ENCODE peak calls at places on chromosome 15, in five cellular contexts. B is RPMI7951; Y is cardiac fibroblast; W is activated CD8-positive, alpha-beta memory T cell treated with anti-CD3 and anti-CD28 coated beads for 1 hour; H is iPS-NIHi11. M is an unnamed sample.

GRCh38 chr15:92429378-92430066 is 35.8 kb downstream of the ST8SIA2 start:
- DNase-seq in W (no peak), B (peak), Y (peak), H (peak), M (no peak)

GRCh38 chr15:60003243-60004018 is 680 bp upstream of the FOXB1 start:
- DNase-seq in B (no peak), W (no peak), Y (no peak), H (no peak), M (no peak)

GRCh38 chr15:58260911-58261267 is 122.7 kb downstream of the AQP9 start:
- DNase-seq in B (peak), Y (peak), H (no peak), W (no peak), M (no peak)

GRCh38 chr15:40420793-40421192 is 15.2 kb downstream of the IVD start:
- DNase-seq in H (no peak), W (no peak), Y (no peak), B (no peak), M (no peak)

GRCh38 chr15:51888593-51889195 is 59.2 kb downstream of the TMOD3 start:
- DNase-seq in B (peak), W (no peak), H (peak), Y (peak), M (peak)

GRCh38 chr15:60972866-60973265 is 256.2 kb downstream of the RORA start:
- DNase-seq in Y (peak), W (no peak), B (peak), H (no peak), M (peak)

GRCh38 chr15:52098328-52098727 is 14.2 kb downstream of the BCL2L10 start:
- DNase-seq in H (no peak), W (no peak), Y (peak), B (no peak), M (peak)

GRCh38 chr15:28911295-28911979 is 25.7 kb downstream of the APBA2 start:
- DNase-seq in W (no peak), H (no peak), Y (no peak), B (no peak), M (no peak)

GRCh38 chr15:60660290-60661051 is 181.5 kb upstream of the ICE2 start:
- DNase-seq in H (no peak), Y (peak), B (peak), W (no peak), M (peak)

GRCh38 chr15:61935493-61935892 is 124.8 kb downstream of the VPS13C start:
- DNase-seq in W (no peak), Y (no peak), B (no peak), H (no peak), M (no peak)

GRCh38 chr15:99326235-99326634 is 75.0 kb downstream of the LRRC28 start:
- DNase-seq in H (no peak), W (no peak), B (no peak), Y (no peak), M (no peak)

GRCh38 chr15:51030649-51031316 is 63.9 kb downstream of the TNFAIP8L3 start:
- DNase-seq in H (no peak), B (peak), Y (peak), W (no peak), M (peak)

GRCh38 chr15:60945196-60945595 is 283.9 kb downstream of the RORA start:
- DNase-seq in Y (peak), W (no peak), B (peak), H (no peak), M (no peak)

GRCh38 chr15:92650256-92650655 is 5.3 kb downstream of the FAM174B start:
- DNase-seq in Y (peak), H (no peak), W (no peak), B (peak), M (no peak)

GRCh38 chr15:66899555-66900350 is 165.6 kb upstream of the SMAD3 start:
- DNase-seq in B (peak), W (no peak), Y (no peak), H (no peak), M (peak)

GRCh38 chr15:74505837-74506514 is 35.0 kb upstream of the ARID3B start:
- DNase-seq in B (peak), H (no peak), W (no peak), Y (peak), M (peak)

GRCh38 chr15:37490707-37491106 is 390.4 kb upstream of the MEIS2 start:
- DNase-seq in H (no peak), Y (no peak), B (no peak), W (no peak), M (no peak)

GRCh38 chr15:80309769-80310384 is 57.9 kb upstream of the CTXND1 start:
- DNase-seq in W (no peak), H (peak), Y (peak), B (peak), M (peak)

GRCh38 chr15:87981969-87982368 is 274.6 kb downstream of the NTRK3 start:
- DNase-seq in H (no peak), B (no peak), Y (no peak), W (no peak), M (no peak)

GRCh38 chr15:99408236-99409096 is 157.2 kb downstream of the LRRC28 start:
- DNase-seq in H (no peak), B (peak), Y (peak), W (no peak), M (no peak)

GRCh38 chr15:40782609-40783227 is 12.9 kb downstream of the C15orf62 start:
- DNase-seq in B (peak), H (peak), Y (no peak), W (peak), M (peak)

GRCh38 chr15:49082960-49083359 is 36.7 kb upstream of the SECISBP2L start:
- DNase-seq in B (peak), W (no peak), Y (peak), H (no peak), M (peak)

GRCh38 chr15:68223171-68223570 is 6.4 kb downstream of the CLN6 start:
- DNase-seq in Y (no peak), B (no peak), H (no peak), W (no peak), M (no peak)

M was measured in HCEC 1CT.